ENCODE peak calls at places on chromosomes 11 and 22, in nine cellular contexts. F is ACHN; S is A673; Y is RWPE1; J is activated CD8-positive, alpha-beta memory T cell treated with anti-CD3 and anti-CD28 coated beads for 24 hours; U is activated gamma-delta T cell; M is hypothalamus; Q is effector memory CD8-positive, alpha-beta T cell; P is HEK293T. A is an unnamed sample.

GRCh38 chr22:19607198-19608113 is 83.2 kb upstream of the CLDN5 start:
- DNase-seq in F (no peak), S (no peak), Y (peak; percentile 28), J (peak; percentile 62), U (no peak), M (no peak), Q (no peak), P (no peak), A (no peak)

GRCh38 chr11:133900176-133901105 is 55.1 kb upstream of the SPATA19 start:
- DNase-seq in F (no peak), S (no peak), Y (no peak), J (peak; percentile 21), U (no peak), M (no peak), Q (no peak), P (no peak), A (no peak)

GRCh38 chr22:42357221-42357620 is 75.0 kb downstream of the NFAM1 start:
- DNase-seq in F (no peak), S (no peak), Y (no peak), J (no peak), U (no peak), M (no peak), Q (no peak), P (no peak), A (no peak)

GRCh38 chr11:84914511-84914910 is 712.6 kb downstream of the DLG2 start:
- DNase-seq in F (no peak), S (no peak), Y (no peak), J (no peak), U (no peak), M (no peak), Q (no peak), P (no peak), A (no peak)

GRCh38 chr11:47378011-47378835 is at the start of gene SPI1:
- DNase-seq in F (no peak), S (no peak), Y (no peak), J (no peak), U (no peak), M (no peak), Q (no peak), P (no peak), A (no peak)

GRCh38 chr11:124740277-124740882 is 638 bp downstream of the NRGN start:
- DNase-seq in F (peak; percentile 25), S (peak; percentile 70), Y (no peak), J (peak; percentile 74), U (no peak), M (no peak), Q (peak; percentile 40), P (peak; percentile 46), A (no peak)

GRCh38 chr11:34899633-34900016 is 16.6 kb downstream of the APIP start:
- DNase-seq in F (peak; percentile 4), S (peak; percentile 24), Y (no peak), J (no peak), U (no peak), M (no peak), Q (no peak), P (no peak), A (no peak)

GRCh38 chr22:45645526-45646414 is 25.9 kb upstream of the ATXN10 start:
- DNase-seq in F (peak; percentile 54), S (peak; percentile 73), Y (peak; percentile 57), J (peak; percentile 95), U (peak; percentile 61), M (peak; percentile 10), Q (peak; percentile 76), P (peak; percentile 91), A (peak; percentile 75)

GRCh38 chr22:17869285-17870096 is 95.2 kb upstream of the BID start:
- DNase-seq in F (no peak), S (no peak), Y (no peak), J (no peak), U (no peak), M (no peak), Q (no peak), P (no peak), A (no peak)

GRCh38 chr11:5992604-5993251 is 5.9 kb upstream of the OR52L1 start:
- DNase-seq in F (peak; percentile 8), S (peak; percentile 35), Y (peak; percentile 29), J (no peak), U (no peak), M (no peak), Q (no peak), P (peak; percentile 34), A (peak; percentile 25)

GRCh38 chr11:66467034-66467659 is 442 bp downstream of the PELI3 start:
- DNase-seq in F (peak; percentile 37), S (peak; percentile 63), Y (peak; percentile 50), J (no peak), U (no peak), M (no peak), Q (no peak), P (peak; percentile 62), A (peak; percentile 99)

GRCh38 chr11:103652013-103652412 is 384.4 kb upstream of the DDI1 start:
- DNase-seq in F (no peak), S (peak; percentile 86), Y (peak; percentile 5), J (no peak), U (no peak), M (no peak), Q (no peak), P (no peak), A (no peak)

GRCh38 chr11:115963170-115963569 is 459.0 kb upstream of the CADM1 start:
- DNase-seq in F (no peak), S (peak; percentile 12), Y (no peak), J (no peak), U (no peak), M (no peak), Q (no peak), P (no peak), A (no peak)

GRCh38 chr11:106160494-106160893 is 83.0 kb downstream of the AASDHPPT start:
- DNase-seq in F (no peak), S (no peak), Y (no peak), J (no peak), U (no peak), M (no peak), Q (no peak), P (no peak), A (no peak)

GRCh38 chr11:67098799-67099198 is 20.3 kb upstream of the KDM2A start:
- DNase-seq in F (no peak), S (no peak), Y (no peak), J (no peak), U (no peak), M (no peak), Q (no peak), P (no peak), A (no peak)

GRCh38 chr22:37830093-37830842 is 7.1 kb downstream of the GALR3 start:
- DNase-seq in F (no peak), S (no peak), Y (no peak), J (no peak), U (no peak), M (no peak), Q (no peak), P (no peak), A (no peak)

GRCh38 chr11:41613321-41613720 is 153.9 kb upstream of the LRRC4C start:
- DNase-seq in F (no peak), S (no peak), Y (no peak), J (no peak), U (no peak), M (no peak), Q (no peak), P (no peak), A (no peak)

GRCh38 chr11:129785383-129786111 is 30.1 kb upstream of the TMEM45B start:
- DNase-seq in F (peak; percentile 8), S (peak; percentile 45), Y (peak; percentile 49), J (no peak), U (no peak), M (no peak), Q (no peak), P (peak; percentile 13), A (no peak)

GRCh38 chr22:47484960-47485571 is 722.6 kb downstream of the TBC1D22A start:
- DNase-seq in F (no peak), S (no peak), Y (no peak), J (no peak), U (no peak), M (no peak), Q (no peak), P (no peak), A (no peak)

GRCh38 chr22:41488076-41488475 is 19.2 kb downstream of the ACO2 start:
- DNase-seq in F (no peak), S (no peak), Y (no peak), J (no peak), U (no peak), M (no peak), Q (no peak), P (no peak), A (no peak)

GRCh38 chr22:44712156-44712555 is 10.2 kb downstream of the PRR5 start:
- DNase-seq in F (no peak), S (no peak), Y (no peak), J (no peak), U (no peak), M (no peak), Q (no peak), P (no peak), A (no peak)